ENCODE peak calls at places on chromosomes 1 and 21, in five cellular contexts. P is GM23248, D is Peyer's patch, U is colonic mucosa, S is ACHN. T is an unnamed sample.

GRCh38 chr1:45177452-45177851 is 29.0 kb downstream of the ZSWIM5 start:
- DNase-seq in P (peak), D (no peak), U (no peak), S (no peak), T (no peak)

GRCh38 chr1:160550572-160551034 is 27.5 kb upstream of the SLAMF6 start:
- DNase-seq in P (no peak), D (peak), U (no peak), S (no peak), T (no peak)

GRCh38 chr1:43540653-43541071 is 10.0 kb downstream of the PTPRF start:
- DNase-seq in P (peak), D (no peak), U (no peak), S (no peak), T (no peak)

GRCh38 chr1:230426246-230427101 is at the start of gene PGBD5:
- DNase-seq in P (peak), D (peak), U (peak), S (peak), T (peak)

GRCh38 chr1:60972841-60973364 is 109.5 kb upstream of the NFIA start:
- DNase-seq in P (peak), D (no peak), U (no peak), S (peak), T (no peak)

GRCh38 chr1:105087496-105087895 is 1337.8 kb downstream of the AMY1C start:
- DNase-seq in P (no peak), D (no peak), U (no peak), S (no peak), T (no peak)

GRCh38 chr1:17819129-17819802 is 64.1 kb downstream of the ACTL8 start:
- DNase-seq in P (no peak), D (peak), U (no peak), S (peak), T (peak)

GRCh38 chr1:81670286-81670685 is 130.4 kb upstream of the ADGRL2 start:
- DNase-seq in P (peak), D (peak), U (peak), S (peak), T (peak)

GRCh38 chr1:25356848-25357247 is 18.7 kb downstream of the TMEM50A start:
- DNase-seq in P (peak), D (no peak), U (no peak), S (no peak), T (no peak)

GRCh38 chr1:43708006-43708412 is 673 bp downstream of the ST3GAL3 start:
- DNase-seq in P (peak), D (no peak), U (no peak), S (peak), T (no peak)

GRCh38 chr1:10920063-10920626 is 92.3 kb upstream of the TARDBP start:
- DNase-seq in P (no peak), D (no peak), U (no peak), S (no peak), T (no peak)

GRCh38 chr1:232142403-232143314 is 487.3 kb downstream of the SIPA1L2 start:
- DNase-seq in P (peak), D (no peak), U (peak), S (no peak), T (no peak)

GRCh38 chr1:191882870-191883269 is 275.4 kb upstream of the RGS18 start:
- DNase-seq in P (no peak), D (no peak), U (no peak), S (no peak), T (no peak)

GRCh38 chr1:67724928-67725560 is 40.0 kb downstream of the GADD45A start:
- DNase-seq in P (peak), D (peak), U (no peak), S (peak), T (peak)

GRCh38 chr21:28615276-28615675 is 377.4 kb downstream of the LTN1 start:
- DNase-seq in P (peak), D (no peak), U (no peak), S (no peak), T (no peak)

GRCh38 chr1:19455353-19455752 is 30.0 kb downstream of the CAPZB start:
- DNase-seq in P (no peak), D (no peak), U (no peak), S (no peak), T (no peak)

GRCh38 chr1:209045326-209046057 is 538.0 kb upstream of the CAMK1G start:
- DNase-seq in P (peak), D (no peak), U (no peak), S (peak), T (no peak)

GRCh38 chr21:32257952-32258785 is 20.7 kb downstream of the MIS18A start:
- DNase-seq in P (peak), D (peak), U (peak), S (peak), T (peak)

T was measured in stomach.